ENCODE peak calls at places on chromosomes 6 and 20, in eight cellular contexts. O, K, C, Z, G, F, D and M are unnamed samples.
A peak's percentile ranks its signal among the peaks of the same experiment; 100 is the strongest.

GRCh38 chr6:135990855-135991464 is 139.5 kb downstream of the PDE7B start:
- DNase-seq in K (no peak), G (no peak), D (no peak), Z (no peak), C (no peak), O (no peak), F (no peak), M (no peak)

GRCh38 chr20:59783020-59784010 is 150.1 kb downstream of the SYCP2 start:
- DNase-seq in D (peak; percentile 90), F (peak; percentile 50), O (peak; percentile 32), G (no peak), Z (no peak), C (peak; percentile 78), K (peak; percentile 83), M (peak; percentile 82)

GRCh38 chr6:137493218-137494038 is 766 bp downstream of the OLIG3 start:
- DNase-seq in O (no peak), G (no peak), F (no peak), C (no peak), D (no peak), Z (no peak), K (peak; percentile 73), M (no peak)

GRCh38 chr6:168785720-168786511 is 344.9 kb downstream of the SMOC2 start:
- DNase-seq in G (no peak), D (peak; percentile 7), C (no peak), O (no peak), K (no peak), F (no peak), Z (no peak), M (no peak)

GRCh38 chr6:161393839-161394364 is 120.0 kb upstream of the AGPAT4 start:
- DNase-seq in D (peak; percentile 89), G (peak; percentile 32), K (no peak), Z (peak; percentile 9), O (peak; percentile 68), C (no peak), F (peak; percentile 89), M (peak; percentile 78)

GRCh38 chr20:44001667-44002596 is 87.3 kb downstream of the TOX2 start:
- DNase-seq in Z (no peak), K (no peak), D (no peak), O (no peak), C (no peak), G (no peak), F (no peak), M (peak; percentile 41)

GRCh38 chr6:140253096-140253495 is 878.6 kb upstream of the CITED2 start:
- DNase-seq in F (no peak), K (no peak), O (no peak), G (no peak), D (no peak), C (no peak), Z (no peak), M (no peak)

GRCh38 chr6:106431405-106431804 is 70.9 kb downstream of the CRYBG1 start:
- DNase-seq in O (no peak), C (no peak), Z (no peak), K (no peak), D (no peak), F (no peak), G (no peak), M (no peak)

GRCh38 chr20:22652685-22653568 is 68.6 kb upstream of the FOXA2 start:
- DNase-seq in D (no peak), F (peak; percentile 3), K (no peak), Z (no peak), C (no peak), O (no peak), G (no peak), M (no peak)

GRCh38 chr6:70312165-70312564 is 9.3 kb upstream of the COL9A1 start:
- DNase-seq in D (peak; percentile 60), C (no peak), K (no peak), F (peak; percentile 98), G (no peak), Z (no peak), O (no peak), M (no peak)

GRCh38 chr20:51404297-51405060 is 138.0 kb downstream of the NFATC2 start:
- DNase-seq in K (no peak), Z (peak; percentile 88), C (peak; percentile 44), O (no peak), F (no peak), D (no peak), G (peak; percentile 86), M (peak; percentile 89)

GRCh38 chr20:19683168-19683567 is 74.9 kb upstream of the RIN2 start:
- DNase-seq in G (no peak), D (no peak), O (no peak), F (no peak), K (peak; percentile 65), Z (no peak), C (no peak), M (no peak)